ENCODE peak calls at places on chromosomes 4 and X, in six cellular contexts. One of them, this sample, is unnamed.

GRCh38 chr4:56229947-56230346 is 157.3 kb downstream of the AASDH start:
- DNase-seq in stimulated activated CD4-positive, alpha-beta T cell treated with anti-CD3 and anti-CD28 coated beads, Interleukin-1b, Interleukin-23, amount 100 ng/mL, for 24 hours: no peak
- DNase-seq in colonic mucosa: no peak
- DNase-seq in aorta: no peak
- DNase-seq in kidney glomerular epithelial cell: no peak
- DNase-seq in fibroblast of the conjunctiva: no peak
- DNase-seq in this sample: no peak

GRCh38 chrX:67619253-67619652 is 75.4 kb downstream of the AR start:
- DNase-seq in kidney glomerular epithelial cell: peak; percentile 24
- DNase-seq in aorta: no peak
- DNase-seq in stimulated activated CD4-positive, alpha-beta T cell treated with anti-CD3 and anti-CD28 coated beads, Interleukin-1b, Interleukin-23, amount 100 ng/mL, for 24 hours: no peak
- DNase-seq in fibroblast of the conjunctiva: no peak
- DNase-seq in colonic mucosa: no peak
- DNase-seq in this sample: no peak

GRCh38 chrX:80430826-80431501 is 10.7 kb downstream of the TENT5D start:
- DNase-seq in kidney glomerular epithelial cell: no peak
- DNase-seq in stimulated activated CD4-positive, alpha-beta T cell treated with anti-CD3 and anti-CD28 coated beads, Interleukin-1b, Interleukin-23, amount 100 ng/mL, for 24 hours: no peak
- DNase-seq in fibroblast of the conjunctiva: no peak
- DNase-seq in colonic mucosa: no peak
- DNase-seq in aorta: no peak
- DNase-seq in this sample: no peak

GRCh38 chrX:153687121-153688039 is at the start of gene SLC6A8:
- DNase-seq in stimulated activated CD4-positive, alpha-beta T cell treated with anti-CD3 and anti-CD28 coated beads, Interleukin-1b, Interleukin-23, amount 100 ng/mL, for 24 hours: no peak
- DNase-seq in kidney glomerular epithelial cell: no peak
- DNase-seq in aorta: peak; percentile 80
- DNase-seq in colonic mucosa: peak; percentile 71
- DNase-seq in fibroblast of the conjunctiva: peak; percentile 12
- DNase-seq in this sample: peak; percentile 57

GRCh38 chr4:118773082-118773792 is 62.7 kb downstream of the SEC24D start:
- DNase-seq in aorta: no peak
- DNase-seq in kidney glomerular epithelial cell: no peak
- DNase-seq in fibroblast of the conjunctiva: no peak
- DNase-seq in colonic mucosa: no peak
- DNase-seq in stimulated activated CD4-positive, alpha-beta T cell treated with anti-CD3 and anti-CD28 coated beads, Interleukin-1b, Interleukin-23, amount 100 ng/mL, for 24 hours: no peak
- DNase-seq in this sample: no peak

GRCh38 chr4:125501661-125502060 is 186.9 kb downstream of the FAT4 start:
- DNase-seq in stimulated activated CD4-positive, alpha-beta T cell treated with anti-CD3 and anti-CD28 coated beads, Interleukin-1b, Interleukin-23, amount 100 ng/mL, for 24 hours: no peak
- DNase-seq in fibroblast of the conjunctiva: no peak
- DNase-seq in kidney glomerular epithelial cell: no peak
- DNase-seq in colonic mucosa: no peak
- DNase-seq in aorta: no peak
- DNase-seq in this sample: no peak

GRCh38 chr4:150078996-150079581 is 844 bp downstream of the DCLK2 start:
- DNase-seq in colonic mucosa: peak; percentile 43
- DNase-seq in kidney glomerular epithelial cell: peak; percentile 13
- DNase-seq in stimulated activated CD4-positive, alpha-beta T cell treated with anti-CD3 and anti-CD28 coated beads, Interleukin-1b, Interleukin-23, amount 100 ng/mL, for 24 hours: no peak
- DNase-seq in fibroblast of the conjunctiva: no peak
- DNase-seq in aorta: peak; percentile 62
- DNase-seq in this sample: peak; percentile 17

GRCh38 chrX:123803331-123803983 is 56.4 kb upstream of the XIAP start:
- DNase-seq in colonic mucosa: no peak
- DNase-seq in kidney glomerular epithelial cell: peak; percentile 57
- DNase-seq in aorta: no peak
- DNase-seq in fibroblast of the conjunctiva: no peak
- DNase-seq in stimulated activated CD4-positive, alpha-beta T cell treated with anti-CD3 and anti-CD28 coated beads, Interleukin-1b, Interleukin-23, amount 100 ng/mL, for 24 hours: no peak
- DNase-seq in this sample: peak; percentile 81

GRCh38 chr4:141646969-141647368 is 10.6 kb downstream of the IL15 start:
- DNase-seq in colonic mucosa: no peak
- DNase-seq in fibroblast of the conjunctiva: no peak
- DNase-seq in aorta: no peak
- DNase-seq in stimulated activated CD4-positive, alpha-beta T cell treated with anti-CD3 and anti-CD28 coated beads, Interleukin-1b, Interleukin-23, amount 100 ng/mL, for 24 hours: no peak
- DNase-seq in kidney glomerular epithelial cell: peak; percentile 56
- DNase-seq in this sample: no peak

GRCh38 chr4:128061566-128062536 is 739 bp downstream of the LARP1B start:
- DNase-seq in aorta: peak; percentile 73
- DNase-seq in stimulated activated CD4-positive, alpha-beta T cell treated with anti-CD3 and anti-CD28 coated beads, Interleukin-1b, Interleukin-23, amount 100 ng/mL, for 24 hours: peak; percentile 29
- DNase-seq in kidney glomerular epithelial cell: peak; percentile 38
- DNase-seq in colonic mucosa: peak; percentile 87
- DNase-seq in fibroblast of the conjunctiva: no peak
- DNase-seq in this sample: peak; percentile 7

GRCh38 chr4:72006576-72006975 is 25.2 kb upstream of the NPFFR2 start:
- DNase-seq in stimulated activated CD4-positive, alpha-beta T cell treated with anti-CD3 and anti-CD28 coated beads, Interleukin-1b, Interleukin-23, amount 100 ng/mL, for 24 hours: no peak
- DNase-seq in aorta: no peak
- DNase-seq in colonic mucosa: no peak
- DNase-seq in kidney glomerular epithelial cell: peak; percentile 82
- DNase-seq in fibroblast of the conjunctiva: peak; percentile 6
- DNase-seq in this sample: no peak

GRCh38 chrX:4932790-4933189 is 1219.3 kb upstream of the PRKX start:
- DNase-seq in aorta: no peak
- DNase-seq in colonic mucosa: no peak
- DNase-seq in kidney glomerular epithelial cell: no peak
- DNase-seq in stimulated activated CD4-positive, alpha-beta T cell treated with anti-CD3 and anti-CD28 coated beads, Interleukin-1b, Interleukin-23, amount 100 ng/mL, for 24 hours: no peak
- DNase-seq in fibroblast of the conjunctiva: peak; percentile 61
- DNase-seq in this sample: no peak

GRCh38 chr4:170012629-170012958 is 13.6 kb downstream of the MFAP3L start:
- DNase-seq in kidney glomerular epithelial cell: no peak
- DNase-seq in fibroblast of the conjunctiva: no peak
- DNase-seq in aorta: no peak
- DNase-seq in colonic mucosa: no peak
- DNase-seq in stimulated activated CD4-positive, alpha-beta T cell treated with anti-CD3 and anti-CD28 coated beads, Interleukin-1b, Interleukin-23, amount 100 ng/mL, for 24 hours: no peak
- DNase-seq in this sample: no peak

GRCh38 chrX:97766496-97767095 is 882.9 kb downstream of the RPA4 start:
- DNase-seq in stimulated activated CD4-positive, alpha-beta T cell treated with anti-CD3 and anti-CD28 coated beads, Interleukin-1b, Interleukin-23, amount 100 ng/mL, for 24 hours: no peak
- DNase-seq in colonic mucosa: no peak
- DNase-seq in aorta: no peak
- DNase-seq in fibroblast of the conjunctiva: no peak
- DNase-seq in kidney glomerular epithelial cell: no peak
- DNase-seq in this sample: no peak

GRCh38 chr4:51845736-51846135 is 2.8 kb downstream of the DCUN1D4 start:
- DNase-seq in kidney glomerular epithelial cell: no peak
- DNase-seq in aorta: no peak
- DNase-seq in fibroblast of the conjunctiva: no peak
- DNase-seq in stimulated activated CD4-positive, alpha-beta T cell treated with anti-CD3 and anti-CD28 coated beads, Interleukin-1b, Interleukin-23, amount 100 ng/mL, for 24 hours: no peak
- DNase-seq in colonic mucosa: no peak
- DNase-seq in this sample: no peak

GRCh38 chrX:15686818-15687685 is 22.4 kb upstream of the CLTRN start:
- DNase-seq in colonic mucosa: peak; percentile 71
- DNase-seq in aorta: no peak
- DNase-seq in fibroblast of the conjunctiva: peak; percentile 31
- DNase-seq in stimulated activated CD4-positive, alpha-beta T cell treated with anti-CD3 and anti-CD28 coated beads, Interleukin-1b, Interleukin-23, amount 100 ng/mL, for 24 hours: peak; percentile 39
- DNase-seq in kidney glomerular epithelial cell: peak; percentile 40
- DNase-seq in this sample: peak; percentile 60

GRCh38 chrX:39755152-39756032 is 342.4 kb downstream of the BCOR start:
- DNase-seq in colonic mucosa: peak; percentile 83
- DNase-seq in aorta: peak; percentile 92
- DNase-seq in kidney glomerular epithelial cell: peak; percentile 75
- DNase-seq in stimulated activated CD4-positive, alpha-beta T cell treated with anti-CD3 and anti-CD28 coated beads, Interleukin-1b, Interleukin-23, amount 100 ng/mL, for 24 hours: no peak
- DNase-seq in fibroblast of the conjunctiva: peak; percentile 82
- DNase-seq in this sample: peak; percentile 93

GRCh38 chrX:121642415-121642814 is 595.0 kb downstream of the GLUD2 start:
- DNase-seq in colonic mucosa: no peak
- DNase-seq in stimulated activated CD4-positive, alpha-beta T cell treated with anti-CD3 and anti-CD28 coated beads, Interleukin-1b, Interleukin-23, amount 100 ng/mL, for 24 hours: no peak
- DNase-seq in kidney glomerular epithelial cell: peak; percentile 21
- DNase-seq in aorta: no peak
- DNase-seq in fibroblast of the conjunctiva: peak; percentile 4
- DNase-seq in this sample: no peak

GRCh38 chr4:181525641-181526040 is 717.6 kb upstream of the TENM3 start:
- DNase-seq in fibroblast of the conjunctiva: no peak
- DNase-seq in stimulated activated CD4-positive, alpha-beta T cell treated with anti-CD3 and anti-CD28 coated beads, Interleukin-1b, Interleukin-23, amount 100 ng/mL, for 24 hours: no peak
- DNase-seq in aorta: no peak
- DNase-seq in colonic mucosa: no peak
- DNase-seq in kidney glomerular epithelial cell: no peak
- DNase-seq in this sample: no peak

GRCh38 chr4:9952415-9952950 is 68.8 kb downstream of the SLC2A9 start:
- DNase-seq in kidney glomerular epithelial cell: no peak
- DNase-seq in fibroblast of the conjunctiva: no peak
- DNase-seq in colonic mucosa: no peak
- DNase-seq in stimulated activated CD4-positive, alpha-beta T cell treated with anti-CD3 and anti-CD28 coated beads, Interleukin-1b, Interleukin-23, amount 100 ng/mL, for 24 hours: no peak
- DNase-seq in aorta: no peak
- DNase-seq in this sample: no peak

GRCh38 chrX:112081781-112082482 is 644 bp downstream of the TRPC5 start:
- DNase-seq in fibroblast of the conjunctiva: no peak
- DNase-seq in stimulated activated CD4-positive, alpha-beta T cell treated with anti-CD3 and anti-CD28 coated beads, Interleukin-1b, Interleukin-23, amount 100 ng/mL, for 24 hours: no peak
- DNase-seq in kidney glomerular epithelial cell: no peak
- DNase-seq in colonic mucosa: no peak
- DNase-seq in aorta: no peak
- DNase-seq in this sample: no peak

GRCh38 chr4:78722320-78722719 is 53.8 kb upstream of the BMP2K start:
- DNase-seq in colonic mucosa: no peak
- DNase-seq in kidney glomerular epithelial cell: no peak
- DNase-seq in fibroblast of the conjunctiva: no peak
- DNase-seq in aorta: no peak
- DNase-seq in stimulated activated CD4-positive, alpha-beta T cell treated with anti-CD3 and anti-CD28 coated beads, Interleukin-1b, Interleukin-23, amount 100 ng/mL, for 24 hours: no peak
- DNase-seq in this sample: peak; percentile 28

GRCh38 chr4:180449395-180449956 is 1793.7 kb upstream of the TENM3 start:
- DNase-seq in fibroblast of the conjunctiva: no peak
- DNase-seq in colonic mucosa: no peak
- DNase-seq in stimulated activated CD4-positive, alpha-beta T cell treated with anti-CD3 and anti-CD28 coated beads, Interleukin-1b, Interleukin-23, amount 100 ng/mL, for 24 hours: no peak
- DNase-seq in kidney glomerular epithelial cell: peak; percentile 28
- DNase-seq in aorta: no peak
- DNase-seq in this sample: no peak